ENCODE peak calls at places on chromosomes 2 and 18, in seven cellular contexts. T is neuronal stem cell; F is kidney; V is GM23338; K is adrenal gland; L is CD8-positive, alpha-beta memory T cell; G is stomach. Y is an unnamed sample. For H3K4me1, the result is how much of the 10 kb centered on the place peaks cover.

GRCh38 chr2:202196727-202197126 is 41.7 kb downstream of the SUMO1 start:
- DNase-seq in T (no peak), F (no peak), V (no peak), K (no peak), L (no peak), G (no peak), Y (no peak)

GRCh38 chr18:61635901-61636528 is 256.8 kb downstream of the RNF152 start:
- DNase-seq in T (peak), F (peak), V (peak), K (peak), L (no peak), G (peak), Y (no peak)

GRCh38 chr18:697771-698170 is 14.7 kb downstream of the ENOSF1 start:
- DNase-seq in T (no peak), F (no peak), V (peak), K (no peak), L (no peak), G (peak), Y (no peak)

GRCh38 chr2:88180594-88181240 is 10.6 kb downstream of the THNSL2 start:
- DNase-seq in T (no peak), F (no peak), V (no peak), K (no peak), L (no peak), G (no peak), Y (no peak)

GRCh38 chr18:61743775-61744531 is 148.9 kb downstream of the RNF152 start:
- DNase-seq in T (no peak), F (no peak), V (no peak), K (no peak), L (no peak), G (no peak), Y (no peak)

GRCh38 chr2:162037028-162037795 is 36.8 kb downstream of the DPP4 start:
- DNase-seq in T (no peak), F (no peak), V (peak), K (no peak), L (no peak), G (no peak), Y (no peak)

GRCh38 chr18:9827856-9828793 is 57.6 kb upstream of the TXNDC2 start:
- DNase-seq in T (no peak), F (no peak), V (no peak), K (peak), L (no peak), G (peak), Y (peak)

GRCh38 chr2:149906871-149907270 is 319.3 kb upstream of the MMADHC start:
- DNase-seq in T (peak), F (no peak), V (peak), K (no peak), L (no peak), G (no peak), Y (no peak)

GRCh38 chr2:161223139-161223732 is 63.0 kb downstream of the TANK start:
- DNase-seq in T (no peak), F (no peak), V (peak), K (no peak), L (no peak), G (no peak), Y (no peak)

GRCh38 chr2:156331572-156332451 is 709 bp downstream of the NR4A2 start:
- DNase-seq in T (no peak), F (peak), V (peak), K (peak), L (no peak), G (peak), Y (peak)

GRCh38 chr2:177464549-177464948 is 72.0 kb downstream of the AGPS start:
- DNase-seq in T (no peak), F (no peak), V (no peak), K (no peak), L (no peak), G (no peak), Y (no peak)

GRCh38 chr2:37625781-37626548 is 45.5 kb downstream of the CDC42EP3 start:
- DNase-seq in T (no peak), F (peak), V (no peak), K (no peak), L (peak), G (no peak), Y (no peak)
- H3K4me1 ChIP-seq in T (under half), F (under half), V (under half), K (under half), L (half or more), G (under half), Y (half or more)

GRCh38 chr2:225020157-225020864 is 22.0 kb downstream of the DOCK10 start:
- DNase-seq in T (no peak), F (no peak), V (no peak), K (no peak), L (no peak), G (no peak), Y (no peak)

GRCh38 chr2:225013432-225014048 is 28.7 kb downstream of the DOCK10 start:
- DNase-seq in T (no peak), F (no peak), V (peak), K (no peak), L (no peak), G (no peak), Y (no peak)

GRCh38 chr2:225019100-225019499 is 23.2 kb downstream of the DOCK10 start:
- DNase-seq in T (no peak), F (no peak), V (no peak), K (no peak), L (no peak), G (no peak), Y (no peak)

GRCh38 chr2:225017098-225017685 is 25.1 kb downstream of the DOCK10 start:
- DNase-seq in T (no peak), F (no peak), V (no peak), K (no peak), L (no peak), G (no peak), Y (no peak)

DNA sequence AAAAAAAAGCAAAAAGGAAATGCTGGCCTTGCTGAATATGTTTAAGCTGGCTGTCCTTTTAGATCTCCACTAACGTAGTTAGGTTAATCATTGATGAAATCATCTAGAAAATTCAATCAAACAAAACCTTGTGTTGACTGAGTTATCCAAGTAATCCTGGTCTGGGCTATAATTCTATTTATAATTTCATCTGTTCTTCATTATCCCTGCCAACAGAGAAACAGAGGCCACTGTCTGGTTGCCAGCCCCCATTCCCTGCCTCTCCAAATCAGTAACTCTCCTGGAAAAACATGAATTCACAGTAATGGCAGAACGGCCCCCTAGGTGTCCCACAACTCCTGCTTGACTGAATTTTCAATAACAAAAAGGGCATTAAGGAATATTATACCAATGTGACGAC is 24.6 kb downstream of the DOCK10 start:
- DNase-seq in T (no peak), F (no peak), V (no peak), K (no peak), L (no peak), G (no peak), Y (no peak)
- H3K4me1 ChIP-seq in T (under half), F (under half), V (under half), K (under half), L (under half), G (under half), Y (under half)

GRCh38 chr2:47043891-47044239 is 111.2 kb downstream of the STPG4 start:
- DNase-seq in T (no peak), F (no peak), V (no peak), K (no peak), L (no peak), G (no peak), Y (no peak)

GRCh38 chr2:47041065-47041464 is 114.0 kb downstream of the STPG4 start:
- DNase-seq in T (no peak), F (no peak), V (no peak), K (no peak), L (no peak), G (no peak), Y (peak)

GRCh38 chr2:47043142-47043890 is 111.8 kb downstream of the STPG4 start:
- DNase-seq in T (no peak), F (peak), V (peak), K (peak), L (no peak), G (no peak), Y (peak)

GRCh38 chr2:47040662-47041061 is 114.4 kb downstream of the STPG4 start:
- DNase-seq in T (no peak), F (no peak), V (no peak), K (no peak), L (no peak), G (no peak), Y (no peak)

GRCh38 chr2:47041891-47042684 is 113.0 kb downstream of the STPG4 start:
- DNase-seq in T (no peak), F (no peak), V (peak), K (no peak), L (no peak), G (no peak), Y (no peak)
- H3K4me1 ChIP-seq in T (under half), F (under half), V (under half), K (half or more), L (under half), G (under half), Y (half or more)

GRCh38 chr18:23883277-23883790 is 131.2 kb upstream of the TTC39C start:
- DNase-seq in T (no peak), F (no peak), V (no peak), K (no peak), L (no peak), G (no peak), Y (peak)

GRCh38 chr18:23881778-23882177 is 132.8 kb upstream of the TTC39C start:
- DNase-seq in T (no peak), F (no peak), V (no peak), K (no peak), L (no peak), G (peak), Y (no peak)

GRCh38 chr18:23884712-23885375 is 129.7 kb upstream of the TTC39C start:
- DNase-seq in T (no peak), F (peak), V (peak), K (no peak), L (no peak), G (peak), Y (no peak)

GRCh38 chr18:23880931-23881330 is 133.6 kb upstream of the TTC39C start:
- DNase-seq in T (no peak), F (no peak), V (no peak), K (no peak), L (no peak), G (no peak), Y (no peak)

DNA sequence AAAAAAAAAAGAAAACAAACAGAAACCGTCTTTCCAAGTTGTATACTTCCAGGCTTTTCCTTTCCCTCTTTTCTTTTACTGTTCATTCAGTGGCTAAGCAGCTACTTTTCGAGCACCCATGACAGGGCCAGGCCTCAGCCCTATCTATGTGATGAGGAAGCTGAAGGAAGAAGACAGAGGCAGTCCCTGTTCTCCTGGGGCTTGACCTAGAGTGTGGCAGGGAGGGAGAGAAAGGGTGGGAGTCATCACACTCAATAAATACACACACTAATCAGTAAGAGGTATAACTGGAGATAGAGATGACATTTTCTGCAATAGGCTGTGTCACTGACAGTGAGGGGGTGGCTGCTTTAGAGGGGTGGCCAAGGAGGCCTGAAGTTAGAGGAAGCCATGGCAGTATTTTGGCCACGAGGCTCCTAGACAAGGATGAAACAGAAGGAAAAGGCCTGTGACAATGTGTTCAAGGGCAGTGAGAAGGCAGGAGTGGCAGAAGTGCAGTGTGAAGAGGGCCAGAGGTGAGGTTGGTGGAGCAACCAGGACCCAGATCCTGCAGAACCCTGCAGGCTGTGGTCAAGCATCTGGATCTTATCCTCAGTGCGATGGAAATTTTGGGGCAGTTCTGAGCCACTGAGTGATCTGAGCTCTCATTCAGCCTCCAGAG is 131.8 kb upstream of the TTC39C start:
- DNase-seq in T (no peak), F (no peak), V (no peak), K (no peak), L (no peak), G (no peak), Y (no peak)
- H3K4me1 ChIP-seq in T (under half), F (under half), V (under half), K (under half), L (under half), G (under half), Y (under half)

GRCh38 chr18:7902399-7902839 is 335.3 kb downstream of the PTPRM start:
- DNase-seq in T (no peak), F (no peak), V (peak), K (no peak), L (no peak), G (no peak), Y (peak)
- H3K4me1 ChIP-seq in T (under half), F (under half), V (under half), K (under half), L (under half), G (under half), Y (under half)

GRCh38 chr2:46724107-46724506 is 191.5 kb downstream of the MCFD2 start:
- DNase-seq in T (no peak), F (no peak), V (no peak), K (no peak), L (no peak), G (no peak), Y (no peak)
- H3K4me1 ChIP-seq in T (under half), F (under half), V (under half), K (half or more), L (under half), G (under half), Y (half or more)

GRCh38 chr2:105754011-105754410 is 9.3 kb downstream of the NCK2 start:
- DNase-seq in T (no peak), F (no peak), V (no peak), K (no peak), L (no peak), G (no peak), Y (no peak)
- H3K4me1 ChIP-seq in T (under half), F (under half), V (under half), K (under half), L (half or more), G (under half), Y (half or more)

GRCh38 chr18:58253871-58254270 is 209.8 kb downstream of the NEDD4L start:
- DNase-seq in T (no peak), F (no peak), V (no peak), K (no peak), L (no peak), G (no peak), Y (no peak)
- H3K4me1 ChIP-seq in T (under half), F (under half), V (under half), K (under half), L (under half), G (under half), Y (under half)

DNA sequence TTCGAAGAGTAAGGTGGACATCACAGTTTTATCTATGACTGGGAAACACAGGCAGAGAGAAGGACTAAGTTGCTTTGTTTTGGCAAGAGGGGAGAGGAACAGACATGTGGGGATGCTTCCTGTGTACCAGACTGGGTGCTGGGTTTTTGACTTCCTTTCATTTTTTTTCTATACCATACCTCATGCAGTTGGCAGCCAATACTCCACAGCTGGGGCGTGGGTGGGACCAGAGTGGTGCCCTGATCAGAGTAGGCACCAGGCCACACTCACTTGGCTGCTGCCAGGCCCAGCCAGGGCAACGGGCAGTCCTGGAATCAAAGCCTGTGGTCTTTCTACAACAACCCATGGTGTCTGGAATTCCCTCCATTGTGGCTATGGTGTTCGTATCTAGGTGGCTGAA is 45.2 kb downstream of the SH3RF3 start:
- DNase-seq in T (no peak), F (peak), V (no peak), K (no peak), L (no peak), G (no peak), Y (no peak)
- H3K4me1 ChIP-seq in T (under half), F (under half), V (under half), K (half or more), L (under half), G (under half), Y (half or more)

GRCh38 chr2:83602753-83603152 is 856.3 kb downstream of the SUCLG1 start:
- DNase-seq in T (no peak), F (no peak), V (peak), K (no peak), L (no peak), G (no peak), Y (no peak)

GRCh38 chr2:83594261-83594660 is 864.8 kb downstream of the SUCLG1 start:
- DNase-seq in T (no peak), F (no peak), V (no peak), K (no peak), L (no peak), G (no peak), Y (no peak)

GRCh38 chr2:83594841-83595720 is 864.0 kb downstream of the SUCLG1 start:
- DNase-seq in T (no peak), F (no peak), V (no peak), K (no peak), L (no peak), G (no peak), Y (no peak)

GRCh38 chr2:83596592-83597339 is 862.3 kb downstream of the SUCLG1 start:
- DNase-seq in T (no peak), F (no peak), V (no peak), K (no peak), L (no peak), G (no peak), Y (no peak)
- H3K4me1 ChIP-seq in T (under half), F (under half), V (under half), K (under half), L (under half), G (under half), Y (under half)

Y was measured in psoas muscle.